ENCODE peak calls at places on chromosomes 5 and 9, in six cellular contexts. J is GM23338, R is fibroblast of mammary gland, E is GM12864, Z is stomach, Q is NB4. O is an unnamed sample.

GRCh38 chr5:143311428-143311827 is 92.1 kb downstream of the NR3C1 start:
- DNase-seq in J (peak; percentile 6), Q (peak; percentile 35), E (no peak), Z (no peak), R (peak; percentile 87), O (peak; percentile 87)

GRCh38 chr9:96856363-96857286 is 2.3 kb upstream of the ZNF782 start:
- DNase-seq in Z (peak; percentile 69), Q (peak; percentile 73), E (no peak), R (peak; percentile 73), J (peak; percentile 92), O (peak; percentile 80)

GRCh38 chr5:1889321-1890065 is 6.8 kb upstream of the IRX4 start:
- DNase-seq in R (no peak), J (no peak), Q (no peak), Z (no peak), E (no peak), O (no peak)

GRCh38 chr9:12972608-12973589 is 198.1 kb downstream of the LURAP1L start:
- DNase-seq in E (no peak), J (no peak), Z (peak; percentile 73), Q (no peak), R (no peak), O (peak; percentile 42)

GRCh38 chr5:141958113-141958512 is at the start of gene PCDH12:
- DNase-seq in Q (peak; percentile 39), J (peak; percentile 42), R (peak; percentile 14), E (no peak), Z (no peak), O (peak; percentile 78)

GRCh38 chr5:43386960-43387362 is 25.2 kb downstream of the CCL28 start:
- DNase-seq in R (peak; percentile 4), Z (no peak), E (peak; percentile 12), Q (no peak), J (no peak), O (no peak)

GRCh38 chr5:65359981-65360380 is 121.7 kb downstream of the ADAMTS6 start:
- DNase-seq in R (peak; percentile 41), Q (no peak), J (no peak), E (no peak), Z (no peak), O (peak; percentile 33)

GRCh38 chr5:79464695-79465332 is 49.1 kb downstream of the HOMER1 start:
- DNase-seq in E (peak; percentile 8), Z (no peak), Q (peak; percentile 51), J (peak; percentile 57), R (peak; percentile 45), O (peak; percentile 61)

GRCh38 chr9:122228906-122229837 is at the start of gene LHX6:
- DNase-seq in J (peak; percentile 32), Z (no peak), E (no peak), R (peak; percentile 37), Q (peak; percentile 79), O (peak; percentile 18)

GRCh38 chr9:81411961-81412360 is 277.4 kb downstream of the TLE1 start:
- DNase-seq in Z (no peak), E (no peak), R (peak; percentile 91), Q (no peak), J (no peak), O (no peak)

GRCh38 chr9:105502276-105502675 is 54.4 kb downstream of the FSD1L start:
- DNase-seq in J (no peak), R (peak; percentile 10), E (no peak), Z (no peak), Q (no peak), O (no peak)

GRCh38 chr9:137382444-137382727 is 40.6 kb downstream of the EXD3 start:
- DNase-seq in Q (no peak), R (no peak), E (no peak), J (no peak), Z (no peak), O (no peak)

GRCh38 chr9:124797343-124798103 is 20.6 kb downstream of the OLFML2A start:
- DNase-seq in R (peak; percentile 26), E (no peak), Z (peak; percentile 38), J (no peak), Q (no peak), O (peak; percentile 38)

GRCh38 chr5:172658869-172659513 is 17.9 kb downstream of the NEURL1B start:
- DNase-seq in Z (peak; percentile 71), R (no peak), J (no peak), Q (no peak), E (no peak), O (no peak)

GRCh38 chr5:52520171-52520570 is 267.5 kb upstream of the ITGA1 start:
- DNase-seq in Z (no peak), R (no peak), E (no peak), Q (no peak), J (no peak), O (no peak)

GRCh38 chr9:137745541-137745991 is 126.8 kb downstream of the EHMT1 start:
- DNase-seq in Q (peak; percentile 73), J (no peak), E (peak; percentile 61), R (no peak), Z (no peak), O (peak; percentile 31)

GRCh38 chr9:93261281-93261680 is 77.3 kb downstream of the WNK2 start:
- DNase-seq in E (no peak), Z (peak; percentile 25), Q (no peak), R (no peak), J (peak; percentile 37), O (no peak)
- TF ChIP-seq CTCF in E (no peak), Z (no peak), Q (no peak), R (no peak), J (peak; percentile 50), O (no peak)

GRCh38 chr9:69173497-69173890 is 583 bp upstream of the TJP2 start:
- DNase-seq in Z (no peak), J (peak; percentile 86), Q (no peak), E (no peak), R (no peak), O (peak; percentile 83)
- H3K4me3 ChIP-seq in Z (peak overlapping the region; percentile 65), J (peak overlapping the region; percentile 67), Q (peak overlapping the region; percentile 34), E (peak overlapping the region; percentile 75), R (peak overlapping the region; percentile 46), O (peak overlapping the region; percentile 84)

GRCh38 chr5:120684213-120684612 is 220.1 kb downstream of the PRR16 start:
- DNase-seq in J (no peak), R (peak; percentile 28), E (no peak), Q (peak; percentile 5), Z (no peak), O (peak; percentile 22)
- TF ChIP-seq CTCF in J (peak; percentile 33), R (no peak), E (no peak), Q (no peak), Z (no peak), O (no peak)

GRCh38 chr5:147507480-147508126 is 2.3 kb downstream of the DPYSL3 start:
- DNase-seq in Q (no peak), E (no peak), J (no peak), Z (no peak), R (peak; percentile 81), O (peak; percentile 78)
- H3K4me3 ChIP-seq in Q (no peak overlapping the region), E (no peak overlapping the region), J (peak overlapping the region; percentile 91), Z (no peak overlapping the region), R (peak overlapping the region; percentile 75), O (peak overlapping the region; percentile 84)

GRCh38 chr5:4640793-4641192 is 499.3 kb upstream of the ADAMTS16 start:
- DNase-seq in Q (no peak), R (no peak), Z (no peak), J (peak; percentile 70), E (no peak), O (peak; percentile 3)
- TF ChIP-seq CTCF in Q (no peak), R (no peak), Z (no peak), J (peak; percentile 70), E (no peak), O (no peak)

GRCh38 chr9:69134412-69134811 is 39.7 kb upstream of the TJP2 start:
- DNase-seq in Z (no peak), J (no peak), E (no peak), R (no peak), Q (peak; percentile 1), O (no peak)

GRCh38 chr9:69131682-69132081 is 42.4 kb upstream of the TJP2 start:
- DNase-seq in R (peak; percentile 100), E (no peak), Z (no peak), Q (no peak), J (no peak), O (peak; percentile 93)

GRCh38 chr9:69132391-69132790 is 41.7 kb upstream of the TJP2 start:
- DNase-seq in E (no peak), Z (no peak), Q (no peak), R (no peak), J (no peak), O (no peak)

GRCh38 chr9:69136185-69136584 is 37.9 kb upstream of the TJP2 start:
- DNase-seq in E (no peak), J (no peak), Q (no peak), Z (no peak), R (no peak), O (no peak)

DNA sequence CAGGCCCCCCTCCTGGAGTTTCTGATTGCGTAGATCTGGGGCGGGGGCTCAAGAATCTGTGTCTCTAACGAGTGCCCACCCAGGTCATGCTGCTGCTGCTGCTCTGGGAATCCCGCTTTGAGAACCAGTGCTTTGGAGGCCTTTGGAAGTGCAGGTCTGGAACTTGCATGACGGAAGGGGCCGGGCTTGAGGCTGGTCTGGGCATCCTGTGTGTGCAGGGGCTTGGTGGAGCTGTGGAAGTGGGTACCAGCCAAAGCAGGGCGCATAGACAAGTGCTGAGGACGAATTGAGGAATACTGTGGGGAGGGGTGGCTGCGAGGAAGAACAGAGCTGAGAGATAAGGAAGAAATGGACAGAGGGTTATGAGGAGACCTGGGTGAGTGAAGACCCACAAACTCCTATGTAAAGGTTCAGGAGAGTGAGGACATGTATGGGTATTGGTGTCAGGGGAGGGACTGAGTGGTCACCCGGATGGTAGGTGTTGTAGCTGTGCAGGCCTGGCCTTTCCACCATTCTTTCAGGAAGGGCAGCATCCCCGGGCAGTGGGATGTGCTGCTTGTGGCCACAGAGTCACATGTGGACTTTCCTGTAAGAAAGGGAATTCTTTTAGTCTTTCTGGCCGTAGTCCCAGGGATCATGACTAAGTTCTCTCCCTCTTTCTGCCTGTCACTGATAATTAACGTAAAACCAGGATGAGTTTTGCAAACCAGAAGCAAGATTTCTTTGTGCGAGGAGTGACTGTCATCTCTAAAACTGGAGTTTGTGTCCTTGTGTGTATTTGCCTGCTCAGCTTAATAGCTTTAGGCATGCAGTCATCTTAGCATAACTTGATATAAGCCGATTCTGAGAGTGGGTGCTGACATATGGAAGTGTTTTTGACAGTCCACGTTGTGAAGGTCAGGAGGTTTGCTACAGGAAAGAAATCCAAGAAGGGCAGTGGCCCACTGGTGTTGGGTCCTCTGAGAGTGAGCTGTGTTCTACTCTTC is 43.3 kb upstream of the TJP2 start:
- DNase-seq in Q (no peak), E (no peak), R (peak; percentile 95), J (peak; percentile 1), Z (no peak), O (peak; percentile 90)
- H3K4me3 ChIP-seq in Q (no peak overlapping the region), E (no peak overlapping the region), R (no peak overlapping the region), J (no peak overlapping the region), Z (no peak overlapping the region), O (no peak overlapping the region)

DNA sequence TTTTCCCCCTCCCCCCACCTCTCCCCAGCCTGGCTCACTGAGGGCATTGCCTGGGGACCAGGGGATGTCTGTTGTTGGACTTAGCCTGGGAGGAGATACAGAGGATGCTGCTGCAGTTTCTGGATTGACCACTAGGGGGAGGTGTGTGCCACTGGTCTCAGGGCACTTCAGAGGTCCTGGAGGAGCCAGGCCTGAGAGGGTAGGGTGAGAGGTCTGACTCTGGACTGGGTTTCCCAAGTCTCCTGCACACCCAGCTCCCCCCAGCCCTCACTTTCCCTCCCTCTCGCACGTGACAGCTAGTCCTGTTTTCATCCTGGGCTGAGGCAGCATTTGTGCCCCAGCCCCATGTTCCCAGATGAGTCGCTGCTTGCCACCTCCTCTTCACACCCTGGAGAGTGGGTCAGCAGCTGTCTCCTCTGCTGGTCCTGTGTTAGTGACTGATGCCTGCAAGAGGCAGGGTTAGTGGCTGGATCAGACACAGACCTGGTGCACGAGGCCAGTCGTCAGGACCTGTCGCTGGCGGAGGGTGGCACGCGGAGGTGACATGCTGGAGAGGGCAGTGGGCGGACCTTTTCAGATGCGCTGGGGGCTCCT is 4.4 kb downstream of the IL3 start:
- DNase-seq in J (peak; percentile 89), Q (peak; percentile 80), R (peak; percentile 80), Z (peak; percentile 74), E (peak; percentile 45), O (peak; percentile 84)
- TF ChIP-seq CTCF in J (peak; percentile 94), Q (peak; percentile 95), R (peak; percentile 99), Z (no peak), E (peak; percentile 99), O (peak; percentile 99)